ENCODE peak calls at places on chromosomes 4 and X, in seven cellular contexts. U is Ammon's horn; C is activated CD8-positive, alpha-beta T cell treated with anti-CD3 and anti-CD28 coated beads for 36 hours; W is activated CD4-positive, alpha-beta T cell treated with anti-CD3 and anti-CD28 coated beads for 4 hours; P is progenitor cell of endocrine pancreas; B is cerebellar cortex; X is AG04450. A is an unnamed sample.

GRCh38 chrX:103927030-103927429 is 35.4 kb upstream of the TMSB15B start:
- DNase-seq in B (peak), U (no peak), P (no peak), X (no peak), W (no peak), C (no peak), A (no peak)

GRCh38 chr4:112515278-112516075 is 503 bp downstream of the NEUROG2 start:
- DNase-seq in W (no peak), X (no peak), B (no peak), U (peak), C (peak), P (peak), A (no peak)

GRCh38 chr4:106796866-106797265 is 239.2 kb downstream of the DKK2 start:
- DNase-seq in U (no peak), X (no peak), W (no peak), C (no peak), B (no peak), P (no peak), A (no peak)

GRCh38 chrX:153778151-153778551 is 2.7 kb upstream of the SRPK3 start:
- DNase-seq in P (no peak), W (no peak), C (no peak), U (no peak), B (no peak), X (no peak), A (no peak)

GRCh38 chr4:113692809-113693411 is 68.6 kb downstream of the CAMK2D start:
- DNase-seq in X (no peak), C (no peak), U (no peak), W (no peak), B (no peak), P (no peak), A (no peak)

GRCh38 chr4:139560396-139561084 is 4.5 kb upstream of the SETD7 start:
- DNase-seq in B (no peak), P (no peak), U (no peak), W (no peak), X (no peak), C (no peak), A (no peak)

GRCh38 chr4:7155611-7156071 is 36.7 kb upstream of the SORCS2 start:
- DNase-seq in P (no peak), B (no peak), C (no peak), W (no peak), U (no peak), X (no peak), A (no peak)

GRCh38 chr4:86452323-86452995 is 92.6 kb upstream of the MAPK10 start:
- DNase-seq in X (no peak), C (no peak), W (no peak), B (no peak), P (no peak), U (no peak), A (no peak)

GRCh38 chr4:159018062-159018629 is 84.7 kb upstream of the RAPGEF2 start:
- DNase-seq in W (no peak), U (no peak), P (no peak), B (no peak), C (no peak), X (no peak), A (no peak)

GRCh38 chr4:105496899-105497298 is 23.0 kb upstream of the PPA2 start:
- DNase-seq in X (no peak), P (no peak), B (no peak), W (no peak), C (no peak), U (no peak), A (no peak)

GRCh38 chr4:88728146-88728545 is 30.5 kb upstream of the NAP1L5 start:
- DNase-seq in B (peak), U (peak), X (no peak), P (no peak), C (no peak), W (no peak), A (no peak)

A was measured in glomerular endothelial cell.